ENCODE peak calls at places on chromosomes 2 and 18, in five cellular contexts. N, S, P, Y and Z are unnamed samples.

GRCh38 chr18:48405108-48405507 is 4.1 kb downstream of the ZBTB7C start:
- DNase-seq in N (no peak), P (no peak), S (no peak), Y (no peak), Z (no peak)

GRCh38 chr2:171391532-171391931 is 42.3 kb downstream of the METTL8 start:
- DNase-seq in P (no peak), N (no peak), Y (no peak), S (no peak), Z (no peak)

GRCh38 chr2:205775091-205775876 is 93.0 kb downstream of the NRP2 start:
- DNase-seq in Y (no peak), P (no peak), S (no peak), N (no peak), Z (no peak)

GRCh38 chr2:234468503-234468902 is 28.4 kb downstream of the ARL4C start:
- DNase-seq in Y (no peak), P (no peak), S (no peak), N (no peak), Z (no peak)

GRCh38 chr2:207481924-207482323 is 47.8 kb upstream of the CREB1 start:
- DNase-seq in Y (no peak), N (no peak), S (no peak), P (no peak), Z (no peak)

GRCh38 chr2:13230221-13230620 is 513.5 kb downstream of the TRIB2 start:
- DNase-seq in P (no peak), S (no peak), N (no peak), Y (no peak), Z (no peak)

GRCh38 chr2:18690342-18690741 is 101.0 kb upstream of the NT5C1B start:
- DNase-seq in Y (no peak), S (no peak), N (no peak), P (no peak), Z (peak; percentile 14)

GRCh38 chr18:55381277-55381676 is 206.7 kb downstream of the TCF4 start:
- DNase-seq in N (no peak), Y (no peak), P (no peak), S (no peak), Z (no peak)

GRCh38 chr18:23853448-23854210 is 160.9 kb upstream of the TTC39C start:
- DNase-seq in Y (no peak), S (no peak), N (no peak), P (no peak), Z (no peak)

GRCh38 chr2:178994264-178994663 is 55.7 kb downstream of the CCDC141 start:
- DNase-seq in S (no peak), Y (no peak), N (no peak), P (no peak), Z (no peak)

GRCh38 chr2:105144128-105144940 is 97.2 kb upstream of the GPR45 start:
- DNase-seq in S (no peak), P (no peak), N (no peak), Y (no peak), Z (no peak)

GRCh38 chr2:27442981-27443323 is 771 bp downstream of the KRTCAP3 start:
- DNase-seq in N (no peak), Y (no peak), P (no peak), S (no peak), Z (peak; percentile 62)